ENCODE peak calls at places on chromosomes 3 and 15, in five cellular contexts. One of them, this sample, is unnamed.

GRCh38 chr3:106425021-106425420 is 556.2 kb upstream of the CBLB start:
- DNase-seq in cardiac muscle cell: peak
- DNase-seq in GM06990: no peak
- DNase-seq in activated CD8-positive, alpha-beta memory T cell treated with anti-CD3 and anti-CD28 coated beads for 1 hour: no peak
- DNase-seq in lower lobe of right lung: no peak
- DNase-seq in this sample: no peak

GRCh38 chr3:1945698-1946097 is 153.0 kb upstream of the CNTN4 start:
- DNase-seq in cardiac muscle cell: no peak
- DNase-seq in GM06990: no peak
- DNase-seq in activated CD8-positive, alpha-beta memory T cell treated with anti-CD3 and anti-CD28 coated beads for 1 hour: no peak
- DNase-seq in lower lobe of right lung: no peak
- DNase-seq in this sample: no peak

GRCh38 chr3:172696357-172696756 is 14.5 kb downstream of the NCEH1 start:
- DNase-seq in cardiac muscle cell: no peak
- DNase-seq in GM06990: no peak
- DNase-seq in activated CD8-positive, alpha-beta memory T cell treated with anti-CD3 and anti-CD28 coated beads for 1 hour: no peak
- DNase-seq in lower lobe of right lung: no peak
- DNase-seq in this sample: no peak

GRCh38 chr3:62607287-62608029 is 234.1 kb upstream of the FEZF2 start:
- DNase-seq in cardiac muscle cell: peak
- DNase-seq in GM06990: no peak
- DNase-seq in activated CD8-positive, alpha-beta memory T cell treated with anti-CD3 and anti-CD28 coated beads for 1 hour: no peak
- DNase-seq in lower lobe of right lung: peak
- DNase-seq in this sample: peak

GRCh38 chr3:151135548-151136337 is 50.3 kb downstream of the MED12L start:
- DNase-seq in cardiac muscle cell: no peak
- DNase-seq in GM06990: no peak
- DNase-seq in activated CD8-positive, alpha-beta memory T cell treated with anti-CD3 and anti-CD28 coated beads for 1 hour: peak
- DNase-seq in lower lobe of right lung: peak
- DNase-seq in this sample: no peak

GRCh38 chr3:130576571-130577266 is 59.7 kb downstream of the COL6A6 start:
- DNase-seq in cardiac muscle cell: peak
- DNase-seq in GM06990: no peak
- DNase-seq in activated CD8-positive, alpha-beta memory T cell treated with anti-CD3 and anti-CD28 coated beads for 1 hour: no peak
- DNase-seq in lower lobe of right lung: no peak
- DNase-seq in this sample: no peak

GRCh38 chr3:73625124-73625665 is 454 bp upstream of the PDZRN3 start:
- DNase-seq in cardiac muscle cell: peak
- DNase-seq in GM06990: no peak
- DNase-seq in activated CD8-positive, alpha-beta memory T cell treated with anti-CD3 and anti-CD28 coated beads for 1 hour: no peak
- DNase-seq in lower lobe of right lung: no peak
- DNase-seq in this sample: peak

GRCh38 chr15:68789921-68790575 is 30.6 kb downstream of the ANP32A start:
- DNase-seq in cardiac muscle cell: peak
- DNase-seq in GM06990: no peak
- DNase-seq in activated CD8-positive, alpha-beta memory T cell treated with anti-CD3 and anti-CD28 coated beads for 1 hour: no peak
- DNase-seq in lower lobe of right lung: no peak
- DNase-seq in this sample: no peak

GRCh38 chr15:38128389-38128788 is 124.2 kb upstream of the SPRED1 start:
- DNase-seq in cardiac muscle cell: peak
- DNase-seq in GM06990: no peak
- DNase-seq in activated CD8-positive, alpha-beta memory T cell treated with anti-CD3 and anti-CD28 coated beads for 1 hour: no peak
- DNase-seq in lower lobe of right lung: no peak
- DNase-seq in this sample: peak

GRCh38 chr3:55486857-55487375 is at the start of gene WNT5A:
- DNase-seq in cardiac muscle cell: peak
- DNase-seq in GM06990: peak
- DNase-seq in activated CD8-positive, alpha-beta memory T cell treated with anti-CD3 and anti-CD28 coated beads for 1 hour: no peak
- DNase-seq in lower lobe of right lung: peak
- DNase-seq in this sample: peak

GRCh38 chr3:11717768-11718581 is 74.3 kb upstream of the VGLL4 start:
- DNase-seq in cardiac muscle cell: peak
- DNase-seq in GM06990: no peak
- DNase-seq in activated CD8-positive, alpha-beta memory T cell treated with anti-CD3 and anti-CD28 coated beads for 1 hour: no peak
- DNase-seq in lower lobe of right lung: no peak
- DNase-seq in this sample: peak

GRCh38 chr15:71471347-71471746 is 339.0 kb upstream of the NR2E3 start:
- DNase-seq in cardiac muscle cell: no peak
- DNase-seq in GM06990: no peak
- DNase-seq in activated CD8-positive, alpha-beta memory T cell treated with anti-CD3 and anti-CD28 coated beads for 1 hour: no peak
- DNase-seq in lower lobe of right lung: no peak
- DNase-seq in this sample: peak

GRCh38 chr15:70098461-70099166 is 897 bp upstream of the TLE3 start:
- DNase-seq in cardiac muscle cell: peak
- DNase-seq in GM06990: peak
- DNase-seq in activated CD8-positive, alpha-beta memory T cell treated with anti-CD3 and anti-CD28 coated beads for 1 hour: no peak
- DNase-seq in lower lobe of right lung: peak
- DNase-seq in this sample: peak

GRCh38 chr3:54062546-54062945 is 59.8 kb upstream of the CACNA2D3 start:
- DNase-seq in cardiac muscle cell: no peak
- DNase-seq in GM06990: no peak
- DNase-seq in activated CD8-positive, alpha-beta memory T cell treated with anti-CD3 and anti-CD28 coated beads for 1 hour: no peak
- DNase-seq in lower lobe of right lung: no peak
- DNase-seq in this sample: no peak

GRCh38 chr3:193589616-193590015 is 3.4 kb upstream of the OPA1 start:
- DNase-seq in cardiac muscle cell: no peak
- DNase-seq in GM06990: no peak
- DNase-seq in activated CD8-positive, alpha-beta memory T cell treated with anti-CD3 and anti-CD28 coated beads for 1 hour: no peak
- DNase-seq in lower lobe of right lung: no peak
- DNase-seq in this sample: peak

GRCh38 chr3:10248984-10249748 is 907 bp downstream of the TATDN2 start:
- DNase-seq in cardiac muscle cell: no peak
- DNase-seq in GM06990: peak
- DNase-seq in activated CD8-positive, alpha-beta memory T cell treated with anti-CD3 and anti-CD28 coated beads for 1 hour: no peak
- DNase-seq in lower lobe of right lung: peak
- DNase-seq in this sample: peak

GRCh38 chr3:170911051-170911450 is 2.6 kb upstream of the EIF5A2 start:
- DNase-seq in cardiac muscle cell: no peak
- DNase-seq in GM06990: no peak
- DNase-seq in activated CD8-positive, alpha-beta memory T cell treated with anti-CD3 and anti-CD28 coated beads for 1 hour: no peak
- DNase-seq in lower lobe of right lung: no peak
- DNase-seq in this sample: no peak

GRCh38 chr3:181956122-181956521 is 244.4 kb downstream of the SOX2 start:
- DNase-seq in cardiac muscle cell: no peak
- DNase-seq in GM06990: peak
- DNase-seq in activated CD8-positive, alpha-beta memory T cell treated with anti-CD3 and anti-CD28 coated beads for 1 hour: no peak
- DNase-seq in lower lobe of right lung: no peak
- DNase-seq in this sample: no peak

GRCh38 chr3:156174229-156174847 is 54.0 kb downstream of the KCNAB1 start:
- DNase-seq in cardiac muscle cell: peak
- DNase-seq in GM06990: no peak
- DNase-seq in activated CD8-positive, alpha-beta memory T cell treated with anti-CD3 and anti-CD28 coated beads for 1 hour: no peak
- DNase-seq in lower lobe of right lung: no peak
- DNase-seq in this sample: peak

GRCh38 chr3:37423825-37424224 is 249.4 kb upstream of the LRRFIP2 start:
- DNase-seq in cardiac muscle cell: no peak
- DNase-seq in GM06990: no peak
- DNase-seq in activated CD8-positive, alpha-beta memory T cell treated with anti-CD3 and anti-CD28 coated beads for 1 hour: no peak
- DNase-seq in lower lobe of right lung: no peak
- DNase-seq in this sample: no peak

GRCh38 chr3:31446411-31446810 is 86.3 kb upstream of the STT3B start:
- DNase-seq in cardiac muscle cell: no peak
- DNase-seq in GM06990: no peak
- DNase-seq in activated CD8-positive, alpha-beta memory T cell treated with anti-CD3 and anti-CD28 coated beads for 1 hour: no peak
- DNase-seq in lower lobe of right lung: no peak
- DNase-seq in this sample: no peak

GRCh38 chr15:80431635-80432034 is 27.5 kb downstream of the ARNT2 start:
- DNase-seq in cardiac muscle cell: no peak
- DNase-seq in GM06990: no peak
- DNase-seq in activated CD8-positive, alpha-beta memory T cell treated with anti-CD3 and anti-CD28 coated beads for 1 hour: no peak
- DNase-seq in lower lobe of right lung: no peak
- DNase-seq in this sample: no peak

GRCh38 chr3:177141471-177141870 is 55.8 kb downstream of the TBL1XR1 start:
- DNase-seq in cardiac muscle cell: no peak
- DNase-seq in GM06990: no peak
- DNase-seq in activated CD8-positive, alpha-beta memory T cell treated with anti-CD3 and anti-CD28 coated beads for 1 hour: no peak
- DNase-seq in lower lobe of right lung: no peak
- DNase-seq in this sample: no peak

GRCh38 chr3:15645740-15646490 is 44.4 kb downstream of the BTD start:
- DNase-seq in cardiac muscle cell: peak
- DNase-seq in GM06990: no peak
- DNase-seq in activated CD8-positive, alpha-beta memory T cell treated with anti-CD3 and anti-CD28 coated beads for 1 hour: no peak
- DNase-seq in lower lobe of right lung: no peak
- DNase-seq in this sample: peak

GRCh38 chr3:127316685-127317084 is 28.8 kb upstream of the PRR20G start:
- DNase-seq in cardiac muscle cell: no peak
- DNase-seq in GM06990: no peak
- DNase-seq in activated CD8-positive, alpha-beta memory T cell treated with anti-CD3 and anti-CD28 coated beads for 1 hour: no peak
- DNase-seq in lower lobe of right lung: no peak
- DNase-seq in this sample: no peak

GRCh38 chr3:122298239-122298638 is 26.8 kb upstream of the CSTA start:
- DNase-seq in cardiac muscle cell: no peak
- DNase-seq in GM06990: peak
- DNase-seq in activated CD8-positive, alpha-beta memory T cell treated with anti-CD3 and anti-CD28 coated beads for 1 hour: no peak
- DNase-seq in lower lobe of right lung: no peak
- DNase-seq in this sample: no peak

GRCh38 chr3:113697192-113698090 is 999 bp upstream of the USF3 start:
- DNase-seq in cardiac muscle cell: peak
- DNase-seq in GM06990: peak
- DNase-seq in activated CD8-positive, alpha-beta memory T cell treated with anti-CD3 and anti-CD28 coated beads for 1 hour: no peak
- DNase-seq in lower lobe of right lung: peak
- DNase-seq in this sample: peak

GRCh38 chr15:59105839-59106238 is 893 bp downstream of the CCNB2 start:
- DNase-seq in cardiac muscle cell: no peak
- DNase-seq in GM06990: no peak
- DNase-seq in activated CD8-positive, alpha-beta memory T cell treated with anti-CD3 and anti-CD28 coated beads for 1 hour: no peak
- DNase-seq in lower lobe of right lung: no peak
- DNase-seq in this sample: peak

GRCh38 chr15:71649894-71650293 is 160.5 kb upstream of the NR2E3 start:
- DNase-seq in cardiac muscle cell: no peak
- DNase-seq in GM06990: no peak
- DNase-seq in activated CD8-positive, alpha-beta memory T cell treated with anti-CD3 and anti-CD28 coated beads for 1 hour: no peak
- DNase-seq in lower lobe of right lung: no peak
- DNase-seq in this sample: peak

GRCh38 chr15:53473886-53474285 is 285.6 kb downstream of the WDR72 start:
- DNase-seq in cardiac muscle cell: no peak
- DNase-seq in GM06990: no peak
- DNase-seq in activated CD8-positive, alpha-beta memory T cell treated with anti-CD3 and anti-CD28 coated beads for 1 hour: no peak
- DNase-seq in lower lobe of right lung: no peak
- DNase-seq in this sample: no peak

GRCh38 chr15:99475754-99476412 is 89.9 kb upstream of the MEF2A start:
- DNase-seq in cardiac muscle cell: no peak
- DNase-seq in GM06990: no peak
- DNase-seq in activated CD8-positive, alpha-beta memory T cell treated with anti-CD3 and anti-CD28 coated beads for 1 hour: no peak
- DNase-seq in lower lobe of right lung: no peak
- DNase-seq in this sample: no peak

GRCh38 chr15:87597346-87598052 is 659.0 kb downstream of the NTRK3 start:
- DNase-seq in cardiac muscle cell: peak
- DNase-seq in GM06990: no peak
- DNase-seq in activated CD8-positive, alpha-beta memory T cell treated with anti-CD3 and anti-CD28 coated beads for 1 hour: no peak
- DNase-seq in lower lobe of right lung: no peak
- DNase-seq in this sample: no peak

This sample was measured in epithelial cell of esophagus.